ENCODE peak calls at places on chromosome 11, in five cellular contexts. M is left ventricle myocardium superior, Y is Right ventricle myocardium superior, F is choroid plexus epithelial cell, X is esophagus squamous epithelium. D is an unnamed sample.

GRCh38 chr11:71433648-71434450 is 14.3 kb downstream of the DHCR7 start:
- DNase-seq in M (peak), Y (peak), F (peak), X (no peak), D (peak)

GRCh38 chr11:47259178-47259977 is 1.6 kb downstream of the NR1H3 start:
- DNase-seq in M (no peak), Y (peak), F (peak), X (no peak), D (peak)

GRCh38 chr11:59216654-59217640 is 4.2 kb upstream of the MPEG1 start:
- DNase-seq in M (no peak), Y (no peak), F (peak), X (no peak), D (peak)

GRCh38 chr11:131749100-131749499 is 378.7 kb downstream of the NTM start:
- DNase-seq in M (no peak), Y (no peak), F (peak), X (no peak), D (no peak)

GRCh38 chr11:38392176-38392575 is 1794.1 kb upstream of the RAG2 start:
- DNase-seq in M (no peak), Y (no peak), F (peak), X (no peak), D (no peak)

GRCh38 chr11:17519031-17519430 is 25.2 kb downstream of the USH1C start:
- DNase-seq in M (no peak), Y (peak), F (no peak), X (no peak), D (no peak)

GRCh38 chr11:69879734-69880005 is 60.5 kb upstream of the FGF3 start:
- DNase-seq in M (no peak), Y (no peak), F (no peak), X (no peak), D (no peak)

GRCh38 chr11:95230054-95231034 is 658 bp downstream of the SESN3 start:
- DNase-seq in M (no peak), Y (no peak), F (peak), X (no peak), D (peak)

GRCh38 chr11:117424781-117425180 is 97.1 kb downstream of the CEP164 start:
- DNase-seq in M (no peak), Y (no peak), F (peak), X (no peak), D (no peak)

GRCh38 chr11:30328676-30329075 is 5.8 kb downstream of the ARL14EP start:
- DNase-seq in M (no peak), Y (no peak), F (peak), X (no peak), D (no peak)

GRCh38 chr11:4187055-4187988 is 92.7 kb downstream of the RRM1 start:
- DNase-seq in M (peak), Y (peak), F (peak), X (no peak), D (peak)

GRCh38 chr11:100269511-100269910 is 417.6 kb upstream of the ARHGAP42 start:
- DNase-seq in M (no peak), Y (no peak), F (peak), X (no peak), D (no peak)

GRCh38 chr11:28089378-28089777 is 18.6 kb downstream of the KIF18A start:
- DNase-seq in M (no peak), Y (no peak), F (peak), X (no peak), D (no peak)

GRCh38 chr11:68312117-68312779 is at the start of gene LRP5:
- DNase-seq in M (peak), Y (no peak), F (no peak), X (no peak), D (no peak)

GRCh38 chr11:2750601-2751522 is 51.1 kb upstream of the KCNQ1OT1 start:
- DNase-seq in M (peak), Y (peak), F (peak), X (no peak), D (peak)